ENCODE peak calls at places on chromosomes 3 and 15, in five cellular contexts. One of them, this sample, is unnamed.

GRCh38 chr3:36937492-36937891 is 7.4 kb downstream of the TRANK1 start:
- DNase-seq in fibroblast of the conjunctiva: no peak
- DNase-seq in EH: peak
- DNase-seq in NCI-H446: no peak
- DNase-seq in C1 segment of cervical spinal cord: no peak
- DNase-seq in this sample: no peak

GRCh38 chr3:187973977-187974856 is 179.7 kb upstream of the LPP start:
- DNase-seq in fibroblast of the conjunctiva: no peak
- DNase-seq in EH: no peak
- DNase-seq in NCI-H446: no peak
- DNase-seq in C1 segment of cervical spinal cord: no peak
- DNase-seq in this sample: no peak

GRCh38 chr3:13105181-13105580 is 32.0 kb upstream of the IQSEC1 start:
- DNase-seq in fibroblast of the conjunctiva: no peak
- DNase-seq in EH: no peak
- DNase-seq in NCI-H446: no peak
- DNase-seq in C1 segment of cervical spinal cord: no peak
- DNase-seq in this sample: no peak

GRCh38 chr3:112568642-112569041 is 6.8 kb downstream of the SLC35A5 start:
- DNase-seq in fibroblast of the conjunctiva: no peak
- DNase-seq in EH: peak
- DNase-seq in NCI-H446: no peak
- DNase-seq in C1 segment of cervical spinal cord: no peak
- DNase-seq in this sample: no peak

GRCh38 chr3:134312072-134312872 is 61.6 kb upstream of the RYK start:
- DNase-seq in fibroblast of the conjunctiva: no peak
- DNase-seq in EH: peak
- DNase-seq in NCI-H446: no peak
- DNase-seq in C1 segment of cervical spinal cord: no peak
- DNase-seq in this sample: no peak

GRCh38 chr15:55194246-55194645 is 2.5 kb downstream of the RSL24D1 start:
- DNase-seq in fibroblast of the conjunctiva: no peak
- DNase-seq in EH: no peak
- DNase-seq in NCI-H446: no peak
- DNase-seq in C1 segment of cervical spinal cord: no peak
- DNase-seq in this sample: no peak

GRCh38 chr15:41944313-41944940 is 27.9 kb downstream of the EHD4 start:
- DNase-seq in fibroblast of the conjunctiva: peak
- DNase-seq in EH: peak
- DNase-seq in NCI-H446: no peak
- DNase-seq in C1 segment of cervical spinal cord: no peak
- DNase-seq in this sample: no peak

GRCh38 chr3:167895684-167896083 is 160.2 kb downstream of the SERPINI1 start:
- DNase-seq in fibroblast of the conjunctiva: no peak
- DNase-seq in EH: no peak
- DNase-seq in NCI-H446: no peak
- DNase-seq in C1 segment of cervical spinal cord: no peak
- DNase-seq in this sample: no peak

GRCh38 chr15:80582816-80583423 is 112.2 kb upstream of the ABHD17C start:
- DNase-seq in fibroblast of the conjunctiva: no peak
- DNase-seq in EH: no peak
- DNase-seq in NCI-H446: no peak
- DNase-seq in C1 segment of cervical spinal cord: no peak
- DNase-seq in this sample: no peak

GRCh38 chr15:74978503-74978902 is 16.9 kb upstream of the SCAMP5 start:
- DNase-seq in fibroblast of the conjunctiva: no peak
- DNase-seq in EH: peak
- DNase-seq in NCI-H446: no peak
- DNase-seq in C1 segment of cervical spinal cord: no peak
- DNase-seq in this sample: no peak

GRCh38 chr3:74630602-74631001 is 16.1 kb upstream of the CNTN3 start:
- DNase-seq in fibroblast of the conjunctiva: peak
- DNase-seq in EH: peak
- DNase-seq in NCI-H446: peak
- DNase-seq in C1 segment of cervical spinal cord: no peak
- DNase-seq in this sample: no peak

GRCh38 chr3:96576935-96577334 is 237.5 kb upstream of the EPHA6 start:
- DNase-seq in fibroblast of the conjunctiva: no peak
- DNase-seq in EH: no peak
- DNase-seq in NCI-H446: no peak
- DNase-seq in C1 segment of cervical spinal cord: no peak
- DNase-seq in this sample: no peak

GRCh38 chr3:132417695-132418520 is 606 bp downstream of the DNAJC13 start:
- DNase-seq in fibroblast of the conjunctiva: peak
- DNase-seq in EH: peak
- DNase-seq in NCI-H446: peak
- DNase-seq in C1 segment of cervical spinal cord: peak
- DNase-seq in this sample: peak

GRCh38 chr15:80219955-80220354 is 32.1 kb downstream of the CTXND1 start:
- DNase-seq in fibroblast of the conjunctiva: no peak
- DNase-seq in EH: no peak
- DNase-seq in NCI-H446: no peak
- DNase-seq in C1 segment of cervical spinal cord: no peak
- DNase-seq in this sample: no peak

GRCh38 chr3:25784971-25785370 is 1.7 kb upstream of the NGLY1 start:
- DNase-seq in fibroblast of the conjunctiva: no peak
- DNase-seq in EH: no peak
- DNase-seq in NCI-H446: no peak
- DNase-seq in C1 segment of cervical spinal cord: no peak
- DNase-seq in this sample: no peak

GRCh38 chr3:185933374-185933950 is 4.4 kb downstream of the TRA2B start:
- DNase-seq in fibroblast of the conjunctiva: no peak
- DNase-seq in EH: no peak
- DNase-seq in NCI-H446: no peak
- DNase-seq in C1 segment of cervical spinal cord: no peak
- DNase-seq in this sample: no peak

GRCh38 chr3:58837863-58838255 is 171.3 kb upstream of the FAM3D start:
- DNase-seq in fibroblast of the conjunctiva: no peak
- DNase-seq in EH: peak
- DNase-seq in NCI-H446: no peak
- DNase-seq in C1 segment of cervical spinal cord: no peak
- DNase-seq in this sample: no peak

GRCh38 chr3:195823998-195824397 is 12.3 kb upstream of the MUC4 start:
- DNase-seq in fibroblast of the conjunctiva: no peak
- DNase-seq in EH: no peak
- DNase-seq in NCI-H446: no peak
- DNase-seq in C1 segment of cervical spinal cord: no peak
- DNase-seq in this sample: no peak